ENCODE peak calls at places on chromosomes 7 and 10, in seven cellular contexts. Q is HepG2, H is GM12891, X is GM12878, T is H1, Z is K562, A is SK-N-SH. C is an unnamed sample.

GRCh38 chr7:133139350-133139749 is 57.5 kb upstream of the CHCHD3 start:
- DNase-seq in Q (peak), H (no peak), X (no peak), T (peak), Z (peak), A (no peak), C (no peak)

GRCh38 chr10:102175415-102175814 is 23.2 kb downstream of the NOLC1 start:
- DNase-seq in Q (no peak), H (no peak), X (no peak), T (no peak), Z (no peak), A (no peak), C (no peak)

GRCh38 chr7:107628461-107629064 is 32.1 kb upstream of the SLC26A4 start:
- DNase-seq in Q (no peak), H (no peak), X (no peak), T (no peak), Z (no peak), A (no peak), C (no peak)

GRCh38 chr10:15725603-15726002 is 5.9 kb upstream of the ITGA8 start:
- DNase-seq in Q (peak), H (no peak), X (no peak), T (no peak), Z (peak), A (peak), C (no peak)

GRCh38 chr10:110642980-110643655 is 1.0 kb upstream of the RBM20 start:
- DNase-seq in Q (no peak), H (no peak), X (no peak), T (no peak), Z (no peak), A (no peak), C (no peak)

GRCh38 chr10:33441561-33441960 is 107.1 kb upstream of the NRP1 start:
- DNase-seq in Q (no peak), H (no peak), X (no peak), T (no peak), Z (no peak), A (no peak), C (no peak)

GRCh38 chr10:118259288-118259906 is 82.7 kb downstream of the FAM204A start:
- DNase-seq in Q (peak), H (no peak), X (no peak), T (no peak), Z (peak), A (peak), C (no peak)

GRCh38 chr7:140676303-140676702 is 3.6 kb downstream of the ADCK2 start:
- DNase-seq in Q (no peak), H (peak), X (no peak), T (no peak), Z (no peak), A (no peak), C (no peak)

GRCh38 chr7:24786306-24786705 is 29.0 kb upstream of the GSDME start:
- DNase-seq in Q (no peak), H (no peak), X (no peak), T (no peak), Z (no peak), A (no peak), C (no peak)

GRCh38 chr10:87585565-87586514 is 73.8 kb upstream of the PAPSS2 start:
- DNase-seq in Q (peak), H (no peak), X (no peak), T (no peak), Z (no peak), A (no peak), C (no peak)

GRCh38 chr10:67666416-67667043 is 29.5 kb downstream of the CTNNA3 start:
- DNase-seq in Q (peak), H (no peak), X (no peak), T (no peak), Z (peak), A (peak), C (no peak)

DNA sequence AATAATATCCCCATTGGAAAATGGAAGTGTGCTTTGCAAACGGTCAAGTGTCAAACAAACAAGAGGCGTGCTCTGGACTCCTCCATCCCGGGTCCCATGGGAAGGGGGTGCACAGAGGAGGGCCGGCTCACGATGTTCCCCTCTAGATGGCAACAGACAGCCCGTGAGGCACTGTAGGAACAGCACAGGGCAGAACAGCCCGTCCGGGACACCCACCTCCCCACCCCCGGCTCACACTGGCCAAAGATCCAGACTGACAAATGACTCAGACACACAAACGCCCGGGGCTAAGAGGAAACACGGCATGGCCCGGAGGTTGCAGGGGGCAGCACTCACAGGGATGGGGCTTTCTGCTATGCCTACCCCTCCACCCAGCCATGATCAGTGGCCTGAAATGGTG is 4.9 kb upstream of the ELN start:
- DNase-seq in Q (peak), H (no peak), X (no peak), T (no peak), Z (peak), A (peak), C (no peak)
- TF ChIP-seq POLR2AphosphoS5 in Q (no peak), H (no peak), X (no peak), T (no peak), Z (no peak), A (no peak), C (no peak)

DNA sequence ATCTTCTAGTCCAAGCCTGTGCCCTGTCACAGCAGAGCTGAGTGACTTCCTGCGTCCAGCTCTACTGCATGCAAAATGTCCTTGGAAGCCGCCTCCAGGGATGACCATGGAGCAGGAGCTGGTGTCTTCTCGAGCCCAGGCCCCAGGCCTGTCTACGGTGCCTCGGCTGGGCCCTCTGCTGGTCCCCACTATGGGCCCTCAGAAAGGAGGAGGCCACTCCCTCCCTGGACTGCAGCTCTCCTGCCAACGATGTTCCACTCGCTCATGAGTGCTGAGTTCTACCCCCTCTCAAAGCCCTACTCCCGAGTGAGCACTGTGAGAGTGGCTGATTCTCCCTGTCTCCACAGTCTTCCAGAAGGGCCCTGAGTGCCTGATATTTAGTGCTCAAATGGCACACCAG is 504.9 kb downstream of the PTPRN2 start:
- DNase-seq in Q (no peak), H (no peak), X (no peak), T (no peak), Z (no peak), A (no peak), C (no peak)
- TF ChIP-seq TAF1 in Q (no peak), H (no peak), X (no peak), T (no peak), Z (no peak), A (no peak), C (no peak)

GRCh38 chr7:101236292-101236691 is 1.3 kb downstream of the CLDN15 start:
- DNase-seq in Q (no peak), H (no peak), X (no peak), T (no peak), Z (no peak), A (peak), C (no peak)

GRCh38 chr7:101235522-101235921 is 2.1 kb downstream of the CLDN15 start:
- DNase-seq in Q (no peak), H (no peak), X (no peak), T (no peak), Z (no peak), A (no peak), C (no peak)

GRCh38 chr7:101239191-101239950 is 1.8 kb upstream of the CLDN15 start:
- DNase-seq in Q (no peak), H (no peak), X (no peak), T (no peak), Z (no peak), A (peak), C (no peak)

GRCh38 chr7:101238226-101239182 is 902 bp upstream of the CLDN15 start:
- DNase-seq in Q (no peak), H (no peak), X (no peak), T (no peak), Z (no peak), A (peak), C (no peak)

GRCh38 chr7:101237206-101238067 is at the start of gene CLDN15:
- DNase-seq in Q (peak), H (no peak), X (no peak), T (no peak), Z (no peak), A (peak), C (no peak)
- TF ChIP-seq POLR2AphosphoS5 in Q (peak), H (no peak), X (no peak), T (no peak), Z (no peak), A (no peak), C (no peak)

GRCh38 chr10:44902838-44903545 is 8.1 kb upstream of the TMEM72 start:
- DNase-seq in Q (no peak), H (no peak), X (no peak), T (no peak), Z (no peak), A (no peak), C (no peak)
- TF ChIP-seq TAF1 in Q (no peak), H (no peak), X (no peak), T (no peak), Z (no peak), A (no peak), C (no peak)

DNA sequence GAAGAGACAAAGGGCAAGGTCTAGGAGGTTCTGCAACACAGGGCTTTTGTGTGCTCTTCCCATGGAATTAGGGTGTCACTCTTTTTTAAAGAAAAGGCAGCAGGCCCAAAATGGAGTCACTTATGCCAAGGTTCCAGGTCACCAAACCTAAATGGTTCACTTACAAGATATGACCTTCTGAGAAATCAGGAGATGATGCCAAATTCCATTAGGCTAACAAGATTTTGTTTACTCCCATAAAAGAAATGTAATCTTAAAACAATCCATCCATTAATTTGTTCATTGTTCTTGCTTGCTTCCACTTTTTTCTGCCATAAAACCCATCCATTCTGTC is 158.1 kb downstream of the SNX13 start:
- DNase-seq in Q (no peak), H (no peak), X (no peak), T (no peak), Z (no peak), A (no peak), C (no peak)
- TF ChIP-seq POLR2AphosphoS5 in Q (no peak), H (no peak), X (no peak), T (no peak), Z (no peak), A (no peak), C (no peak)

GRCh38 chr10:71797533-71798307 is 24.4 kb upstream of the VSIR start:
- DNase-seq in Q (no peak), H (no peak), X (no peak), T (no peak), Z (peak), A (no peak), C (no peak)

GRCh38 chr10:71798308-71798624 is 24.9 kb upstream of the VSIR start:
- DNase-seq in Q (no peak), H (no peak), X (no peak), T (no peak), Z (no peak), A (no peak), C (no peak)

GRCh38 chr10:71796749-71797405 is 23.6 kb upstream of the VSIR start:
- DNase-seq in Q (no peak), H (no peak), X (no peak), T (no peak), Z (peak), A (no peak), C (no peak)

GRCh38 chr10:71799112-71799511 is 25.8 kb upstream of the VSIR start:
- DNase-seq in Q (no peak), H (no peak), X (no peak), T (no peak), Z (no peak), A (no peak), C (no peak)

GRCh38 chr10:71795248-71795647 is 21.9 kb upstream of the VSIR start:
- DNase-seq in Q (no peak), H (no peak), X (no peak), T (no peak), Z (peak), A (no peak), C (no peak)
- TF ChIP-seq TAF1 in Q (no peak), H (no peak), X (no peak), T (no peak), Z (no peak), A (no peak), C (no peak)

GRCh38 chr7:105013818-105014724 is at the start of gene KMT2E:
- DNase-seq in Q (peak), H (peak), X (peak), T (peak), Z (peak), A (peak), C (peak)
- TF ChIP-seq POLR2AphosphoS5 in Q (peak), H (peak), X (peak), T (peak), Z (peak), A (no peak), C (peak)

DNA sequence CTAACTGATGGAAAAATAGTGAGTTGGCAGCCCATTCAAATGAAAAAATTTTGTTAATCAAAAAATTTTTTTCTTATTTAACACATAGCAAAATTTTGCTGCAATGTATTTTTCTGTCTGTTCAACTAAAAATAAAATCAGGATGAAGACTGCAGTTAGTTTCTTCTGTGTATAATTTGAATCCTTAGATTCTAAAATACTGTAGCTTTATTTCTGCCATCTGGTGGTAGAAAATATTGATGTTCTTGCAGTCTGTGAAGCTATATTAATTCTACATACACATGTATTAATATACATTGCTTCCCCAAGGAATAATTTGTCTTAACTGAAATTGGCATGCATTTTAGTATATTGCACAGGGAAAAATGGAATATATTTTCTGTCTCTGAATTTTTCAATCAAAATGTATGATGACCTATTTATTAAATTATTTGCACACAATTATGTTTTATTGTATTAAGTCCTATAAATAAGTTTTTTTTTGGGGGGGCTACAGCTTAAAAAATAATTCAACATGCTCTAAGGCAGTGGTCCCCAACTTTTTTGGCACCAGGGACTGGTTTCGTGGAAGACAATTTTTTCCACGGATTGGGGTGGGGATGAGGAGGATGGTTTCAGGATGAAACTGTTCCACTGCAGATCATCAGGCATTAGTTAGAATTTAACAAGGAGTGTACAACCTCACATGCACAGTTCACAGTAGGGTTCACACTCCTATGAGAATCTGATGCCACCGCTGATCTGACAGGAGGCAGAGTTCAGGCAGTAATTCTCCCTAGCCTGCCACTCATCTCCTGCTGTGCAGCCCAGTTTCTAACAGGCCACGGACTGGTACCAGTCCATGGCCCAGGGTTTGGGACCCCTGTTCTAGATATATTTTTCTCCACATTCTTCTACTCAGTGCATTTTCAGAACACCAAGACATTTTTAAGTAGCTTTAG is 119.4 kb downstream of the GNAT3 start:
- DNase-seq in Q (peak), H (no peak), X (no peak), T (no peak), Z (no peak), A (peak), C (no peak)
- TF ChIP-seq TAF1 in Q (no peak), H (no peak), X (no peak), T (no peak), Z (no peak), A (no peak), C (no peak)

GRCh38 chr10:49083256-49083655 is 32.1 kb downstream of the VSTM4 start:
- DNase-seq in Q (no peak), H (no peak), X (no peak), T (no peak), Z (no peak), A (no peak), C (no peak)
- TF ChIP-seq POLR2AphosphoS5 in Q (no peak), H (no peak), X (no peak), T (no peak), Z (no peak), A (no peak), C (no peak)

C was measured in GM12892.